ENCODE peak calls at places on chromosomes 2 and 18, in ten cellular contexts. One of them, this sample, is unnamed.

GRCh38 chr2:127679680-127680361 is 4.5 kb upstream of the LIMS2 start:
- DNase-seq in AG10803: no peak
- DNase-seq in lung microvascular endothelial cell: no peak
- DNase-seq in RCC 7860: no peak
- DNase-seq in left lung: no peak
- DNase-seq in ELF-1: no peak
- DNase-seq in heart left ventricle: no peak
- DNase-seq in activated naive CD8-positive, alpha-beta T cell treated with anti-CD3 and anti-CD28 coated beads for 36 hours: no peak
- DNase-seq in ovary: no peak
- DNase-seq in neural progenitor cell: no peak
- DNase-seq in this sample: no peak

GRCh38 chr2:227450921-227451654 is 20.9 kb upstream of the AGFG1 start:
- DNase-seq in AG10803: peak
- DNase-seq in lung microvascular endothelial cell: no peak
- DNase-seq in RCC 7860: no peak
- DNase-seq in left lung: no peak
- DNase-seq in ELF-1: no peak
- DNase-seq in heart left ventricle: no peak
- DNase-seq in activated naive CD8-positive, alpha-beta T cell treated with anti-CD3 and anti-CD28 coated beads for 36 hours: no peak
- DNase-seq in ovary: no peak
- DNase-seq in neural progenitor cell: no peak
- DNase-seq in this sample: no peak

GRCh38 chr2:122469147-122469546 is 713.7 kb downstream of the TSN start:
- DNase-seq in AG10803: no peak
- DNase-seq in lung microvascular endothelial cell: no peak
- DNase-seq in RCC 7860: no peak
- DNase-seq in left lung: no peak
- DNase-seq in ELF-1: no peak
- DNase-seq in heart left ventricle: no peak
- DNase-seq in activated naive CD8-positive, alpha-beta T cell treated with anti-CD3 and anti-CD28 coated beads for 36 hours: no peak
- DNase-seq in ovary: no peak
- DNase-seq in neural progenitor cell: no peak
- DNase-seq in this sample: no peak

GRCh38 chr2:41869542-41870256 is 178.1 kb upstream of the PKDCC start:
- DNase-seq in AG10803: peak
- DNase-seq in lung microvascular endothelial cell: peak
- DNase-seq in RCC 7860: no peak
- DNase-seq in left lung: peak
- DNase-seq in ELF-1: peak
- DNase-seq in heart left ventricle: peak
- DNase-seq in activated naive CD8-positive, alpha-beta T cell treated with anti-CD3 and anti-CD28 coated beads for 36 hours: peak
- DNase-seq in ovary: peak
- DNase-seq in neural progenitor cell: peak
- DNase-seq in this sample: peak

GRCh38 chr18:56067216-56067611 is 479.2 kb upstream of the TCF4 start:
- DNase-seq in AG10803: peak
- DNase-seq in lung microvascular endothelial cell: no peak
- DNase-seq in RCC 7860: no peak
- DNase-seq in left lung: no peak
- DNase-seq in ELF-1: no peak
- DNase-seq in heart left ventricle: no peak
- DNase-seq in activated naive CD8-positive, alpha-beta T cell treated with anti-CD3 and anti-CD28 coated beads for 36 hours: no peak
- DNase-seq in ovary: no peak
- DNase-seq in neural progenitor cell: no peak
- DNase-seq in this sample: no peak

GRCh38 chr18:3453540-3454364 is 3.8 kb downstream of the TGIF1 start:
- DNase-seq in AG10803: peak
- DNase-seq in lung microvascular endothelial cell: peak
- DNase-seq in RCC 7860: peak
- DNase-seq in left lung: peak
- DNase-seq in ELF-1: peak
- DNase-seq in heart left ventricle: peak
- DNase-seq in activated naive CD8-positive, alpha-beta T cell treated with anti-CD3 and anti-CD28 coated beads for 36 hours: peak
- DNase-seq in ovary: peak
- DNase-seq in neural progenitor cell: peak
- DNase-seq in this sample: peak

GRCh38 chr2:24409700-24410556 is 49.6 kb upstream of the ITSN2 start:
- DNase-seq in AG10803: peak
- DNase-seq in lung microvascular endothelial cell: peak
- DNase-seq in RCC 7860: peak
- DNase-seq in left lung: no peak
- DNase-seq in ELF-1: peak
- DNase-seq in heart left ventricle: no peak
- DNase-seq in activated naive CD8-positive, alpha-beta T cell treated with anti-CD3 and anti-CD28 coated beads for 36 hours: no peak
- DNase-seq in ovary: no peak
- DNase-seq in neural progenitor cell: peak
- DNase-seq in this sample: no peak

GRCh38 chr2:66682476-66682875 is 247.6 kb downstream of the MEIS1 start:
- DNase-seq in AG10803: no peak
- DNase-seq in lung microvascular endothelial cell: no peak
- DNase-seq in RCC 7860: no peak
- DNase-seq in left lung: no peak
- DNase-seq in ELF-1: peak
- DNase-seq in heart left ventricle: no peak
- DNase-seq in activated naive CD8-positive, alpha-beta T cell treated with anti-CD3 and anti-CD28 coated beads for 36 hours: no peak
- DNase-seq in ovary: no peak
- DNase-seq in neural progenitor cell: peak
- DNase-seq in this sample: no peak

GRCh38 chr18:55199291-55199963 is 240.2 kb upstream of the CCDC68 start:
- DNase-seq in AG10803: peak
- DNase-seq in lung microvascular endothelial cell: no peak
- DNase-seq in RCC 7860: no peak
- DNase-seq in left lung: no peak
- DNase-seq in ELF-1: peak
- DNase-seq in heart left ventricle: no peak
- DNase-seq in activated naive CD8-positive, alpha-beta T cell treated with anti-CD3 and anti-CD28 coated beads for 36 hours: no peak
- DNase-seq in ovary: no peak
- DNase-seq in neural progenitor cell: no peak
- DNase-seq in this sample: no peak

GRCh38 chr18:63237911-63238710 is 81.5 kb downstream of the BCL2 start:
- DNase-seq in AG10803: peak
- DNase-seq in lung microvascular endothelial cell: peak
- DNase-seq in RCC 7860: peak
- DNase-seq in left lung: no peak
- DNase-seq in ELF-1: peak
- DNase-seq in heart left ventricle: peak
- DNase-seq in activated naive CD8-positive, alpha-beta T cell treated with anti-CD3 and anti-CD28 coated beads for 36 hours: no peak
- DNase-seq in ovary: no peak
- DNase-seq in neural progenitor cell: peak
- DNase-seq in this sample: no peak

GRCh38 chr2:241925277-241925676 is 55.7 kb downstream of the RTP5 start:
- DNase-seq in AG10803: no peak
- DNase-seq in lung microvascular endothelial cell: no peak
- DNase-seq in RCC 7860: no peak
- DNase-seq in left lung: no peak
- DNase-seq in ELF-1: no peak
- DNase-seq in heart left ventricle: no peak
- DNase-seq in activated naive CD8-positive, alpha-beta T cell treated with anti-CD3 and anti-CD28 coated beads for 36 hours: no peak
- DNase-seq in ovary: no peak
- DNase-seq in neural progenitor cell: no peak
- DNase-seq in this sample: peak

GRCh38 chr2:68805025-68805424 is 66.2 kb downstream of the BMP10 start:
- DNase-seq in AG10803: no peak
- DNase-seq in lung microvascular endothelial cell: no peak
- DNase-seq in RCC 7860: no peak
- DNase-seq in left lung: no peak
- DNase-seq in ELF-1: no peak
- DNase-seq in heart left ventricle: no peak
- DNase-seq in activated naive CD8-positive, alpha-beta T cell treated with anti-CD3 and anti-CD28 coated beads for 36 hours: no peak
- DNase-seq in ovary: no peak
- DNase-seq in neural progenitor cell: no peak
- DNase-seq in this sample: no peak

GRCh38 chr2:229463941-229464340 is 192.9 kb upstream of the PID1 start:
- DNase-seq in AG10803: peak
- DNase-seq in lung microvascular endothelial cell: no peak
- DNase-seq in RCC 7860: no peak
- DNase-seq in left lung: no peak
- DNase-seq in ELF-1: no peak
- DNase-seq in heart left ventricle: no peak
- DNase-seq in activated naive CD8-positive, alpha-beta T cell treated with anti-CD3 and anti-CD28 coated beads for 36 hours: no peak
- DNase-seq in ovary: no peak
- DNase-seq in neural progenitor cell: no peak
- DNase-seq in this sample: no peak

GRCh38 chr2:120442923-120443571 is 97.1 kb downstream of the INHBB start:
- DNase-seq in AG10803: no peak
- DNase-seq in lung microvascular endothelial cell: peak
- DNase-seq in RCC 7860: no peak
- DNase-seq in left lung: peak
- DNase-seq in ELF-1: peak
- DNase-seq in heart left ventricle: no peak
- DNase-seq in activated naive CD8-positive, alpha-beta T cell treated with anti-CD3 and anti-CD28 coated beads for 36 hours: peak
- DNase-seq in ovary: no peak
- DNase-seq in neural progenitor cell: peak
- DNase-seq in this sample: peak